ENCODE peak calls at places on chromosomes 11 and 22, in five cellular contexts. F, D, P, J and B are unnamed samples. For H3K27me3, the result is how much of the 10 kb centered on the place peaks cover.

GRCh38 chr11:57406337-57406904 is 16.0 kb upstream of the PRG2 start:
- DNase-seq in F (peak), D (no peak), P (no peak), J (peak), B (no peak)

GRCh38 chr11:79209540-79210266 is 231.1 kb downstream of the TENM4 start:
- DNase-seq in F (no peak), D (no peak), P (no peak), J (peak), B (no peak)

GRCh38 chr11:125446279-125446678 is 49.8 kb downstream of the FEZ1 start:
- DNase-seq in F (no peak), D (no peak), P (no peak), J (no peak), B (no peak)

GRCh38 chr11:100876826-100877545 is 189.9 kb downstream of the ARHGAP42 start:
- DNase-seq in F (no peak), D (no peak), P (peak), J (peak), B (no peak)

GRCh38 chr11:66476173-66476840 is 3.9 kb upstream of the DPP3 start:
- DNase-seq in F (no peak), D (no peak), P (no peak), J (no peak), B (no peak)

GRCh38 chr11:69486056-69486772 is 4.8 kb downstream of the LINC01488 start:
- DNase-seq in F (no peak), D (no peak), P (no peak), J (no peak), B (no peak)

GRCh38 chr11:92198276-92198675 is 26.3 kb upstream of the FAT3 start:
- DNase-seq in F (no peak), D (no peak), P (no peak), J (no peak), B (no peak)

GRCh38 chr11:70542811-70543210 is 144.5 kb downstream of the CTTN start:
- DNase-seq in F (no peak), D (no peak), P (no peak), J (no peak), B (no peak)

GRCh38 chr11:22566293-22566692 is 59.3 kb downstream of the FANCF start:
- DNase-seq in F (no peak), D (no peak), P (peak), J (no peak), B (no peak)

GRCh38 chr22:39220897-39221850 is 23.6 kb downstream of the PDGFB start:
- DNase-seq in F (no peak), D (peak), P (no peak), J (peak), B (no peak)

GRCh38 chr11:113614097-113614496 is 92.0 kb downstream of the TMPRSS5 start:
- DNase-seq in F (no peak), D (no peak), P (no peak), J (no peak), B (no peak)

GRCh38 chr11:76302707-76303395 is 78.1 kb downstream of the THAP12 start:
- DNase-seq in F (no peak), D (no peak), P (no peak), J (no peak), B (no peak)

GRCh38 chr22:25159028-25159427 is 40.6 kb upstream of the CRYBB3 start:
- DNase-seq in F (no peak), D (no peak), P (peak), J (no peak), B (no peak)

GRCh38 chr11:690738-691633 is 4.0 kb downstream of the DEAF1 start:
- DNase-seq in F (no peak), D (no peak), P (no peak), J (no peak), B (no peak)

GRCh38 chr11:26741036-26741435 is 19.2 kb upstream of the SLC5A12 start:
- DNase-seq in F (no peak), D (no peak), P (no peak), J (no peak), B (no peak)

GRCh38 chr11:121521145-121522042 is 68.6 kb upstream of the SORL1-AS1 start:
- DNase-seq in F (no peak), D (no peak), P (no peak), J (peak), B (no peak)

GRCh38 chr11:61053198-61053597 is 49.1 kb upstream of the CD5 start:
- DNase-seq in F (peak), D (no peak), P (no peak), J (no peak), B (no peak)

GRCh38 chr11:35412285-35412684 is 7.1 kb downstream of the SLC1A2 start:
- DNase-seq in F (no peak), D (no peak), P (peak), J (peak), B (no peak)

GRCh38 chr11:123677510-123677909 is 23.1 kb upstream of the SCN3B start:
- DNase-seq in F (no peak), D (no peak), P (no peak), J (no peak), B (no peak)

GRCh38 chr11:44813401-44813800 is 86.6 kb downstream of the TSPAN18 start:
- DNase-seq in F (peak), D (no peak), P (no peak), J (no peak), B (no peak)

GRCh38 chr22:49769691-49770315 is 57.9 kb downstream of the BRD1 start:
- DNase-seq in F (no peak), D (no peak), P (no peak), J (no peak), B (no peak)

GRCh38 chr22:45949258-45949870 is 27.6 kb downstream of the WNT7B start:
- DNase-seq in F (no peak), D (no peak), P (peak), J (no peak), B (no peak)

GRCh38 chr11:64180871-64181270 is 5.1 kb upstream of the STIP1 start:
- DNase-seq in F (no peak), D (no peak), P (no peak), J (no peak), B (no peak)

GRCh38 chr11:124756033-124756752 is 4.1 kb upstream of the VSIG2 start:
- DNase-seq in F (no peak), D (no peak), P (no peak), J (no peak), B (no peak)

GRCh38 chr11:112579282-112579681 is 318.6 kb upstream of the PLET1 start:
- DNase-seq in F (no peak), D (no peak), P (no peak), J (no peak), B (no peak)

GRCh38 chr11:118343248-118343647 is 743 bp upstream of the CD3D start:
- DNase-seq in F (no peak), D (no peak), P (no peak), J (no peak), B (no peak)
- H3K27me3 ChIP-seq in F (under half), D (under half), P (under half), J (under half), B (under half)

DNA sequence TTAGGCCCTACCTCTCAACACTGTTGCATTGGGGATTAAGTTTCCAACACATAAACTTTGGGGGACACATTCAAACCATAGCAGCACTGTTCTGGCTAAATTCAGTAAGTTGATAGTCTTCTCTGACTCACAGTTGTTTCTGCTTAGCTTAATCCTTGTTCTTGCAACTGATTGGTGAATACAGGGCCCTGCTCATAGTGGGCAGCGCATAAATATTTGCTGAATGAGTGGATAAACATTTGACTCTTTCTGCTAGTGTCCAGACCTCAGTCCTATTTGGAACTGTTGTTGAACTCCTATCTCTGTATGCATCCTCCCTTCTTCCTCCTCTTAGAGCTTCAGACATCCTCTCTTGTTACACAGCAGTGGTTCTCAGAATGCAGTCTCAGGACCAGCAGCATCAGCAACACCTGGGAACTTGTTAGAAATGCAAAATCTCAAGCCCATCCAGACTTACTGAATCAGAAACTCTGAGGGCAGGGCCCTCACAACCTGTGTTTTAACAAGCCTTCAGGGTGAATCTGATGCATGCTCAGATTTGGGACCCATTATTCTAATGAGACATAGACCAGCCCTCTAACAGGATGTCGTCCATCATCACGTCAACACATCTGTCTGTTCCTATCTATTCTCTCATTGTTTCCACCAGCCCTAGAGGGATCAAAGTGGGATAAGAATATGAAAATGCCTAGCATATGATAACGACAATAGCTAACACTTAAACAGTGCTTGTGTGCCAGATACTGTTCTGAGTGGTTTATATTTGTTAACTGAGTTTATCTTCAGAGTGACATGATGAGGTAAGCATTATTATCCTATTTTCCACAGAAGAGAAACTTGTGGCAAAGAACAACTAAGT is 22.3 kb downstream of the SPON1 start:
- DNase-seq in F (no peak), D (no peak), P (no peak), J (peak), B (no peak)
- H3K4me3 ChIP-seq in F (no peak), D (no peak), P (no peak), J (no peak), B (no peak)

DNA sequence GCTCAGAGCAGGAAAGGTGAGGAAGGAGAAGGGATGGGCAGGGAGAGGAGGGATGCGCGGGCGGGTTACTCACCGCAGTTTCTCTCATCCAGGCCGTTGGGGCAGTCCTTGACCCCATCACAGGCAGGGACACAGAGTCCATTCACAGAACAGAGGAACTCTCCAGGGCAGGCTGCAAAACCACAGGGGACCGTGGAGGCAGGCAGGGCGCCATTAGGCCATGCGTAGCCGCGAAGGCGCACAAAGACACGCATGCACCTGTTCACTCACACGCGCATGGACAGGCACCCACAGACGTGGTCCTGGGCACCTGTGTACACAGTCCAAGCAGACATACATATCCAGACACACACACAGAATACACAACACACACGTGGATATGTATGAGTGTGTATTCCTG is 23.0 kb downstream of the KCTD17 start:
- DNase-seq in F (no peak), D (no peak), P (no peak), J (no peak), B (no peak)
- H3K27me3 ChIP-seq in F (under half), D (under half), P (under half), J (under half), B (under half)

GRCh38 chr11:130243816-130244215 is 70.9 kb downstream of the ZBTB44 start:
- DNase-seq in F (no peak), D (no peak), P (no peak), J (no peak), B (no peak)
- H3K4me3 ChIP-seq in F (no peak), D (no peak), P (no peak), J (no peak), B (no peak)